ENCODE peak calls at places on chromosomes 1 and 21, in six cellular contexts. L, V, X, M, S and A are unnamed samples.

GRCh38 chr1:26391450-26391849 is 18.9 kb upstream of the ZNF683 start:
- DNase-seq in M (peak), L (peak), X (peak), S (no peak), V (peak), A (no peak)

GRCh38 chr1:7630378-7630777 is 140.7 kb upstream of the VAMP3 start:
- DNase-seq in M (peak), S (no peak), V (no peak), L (no peak), X (no peak), A (no peak)

GRCh38 chr21:45318556-45319341 is 31.1 kb upstream of the POFUT2 start:
- DNase-seq in X (peak), L (peak), M (no peak), V (peak), S (no peak), A (no peak)

GRCh38 chr1:17611991-17612390 is 72.5 kb downstream of the ARHGEF10L start:
- DNase-seq in S (no peak), V (no peak), X (no peak), M (no peak), L (no peak), A (no peak)

GRCh38 chr1:78424720-78425119 is 66.1 kb upstream of the PTGFR start:
- DNase-seq in M (no peak), X (no peak), V (no peak), S (no peak), L (no peak), A (no peak)

GRCh38 chr1:41492341-41492848 is 7.9 kb upstream of the EDN2 start:
- DNase-seq in M (no peak), S (no peak), L (no peak), X (peak), V (no peak), A (no peak)

GRCh38 chr1:20948091-20948490 is 161.0 kb upstream of the HP1BP3 start:
- DNase-seq in S (no peak), M (no peak), L (no peak), X (no peak), V (no peak), A (no peak)

GRCh38 chr1:4734791-4735190 is 80.4 kb downstream of the AJAP1 start:
- DNase-seq in X (no peak), M (no peak), V (no peak), L (no peak), S (no peak), A (no peak)

GRCh38 chr21:45972353-45972715 is 9.2 kb upstream of the COL6A1 start:
- DNase-seq in M (peak), V (no peak), S (no peak), X (no peak), L (no peak), A (no peak)

GRCh38 chr1:208569181-208569580 is 325.0 kb upstream of the PLXNA2 start:
- DNase-seq in L (no peak), X (no peak), M (no peak), S (no peak), V (no peak), A (no peak)

GRCh38 chr1:237016626-237017025 is 12.4 kb upstream of the MT1HL1 start:
- DNase-seq in M (no peak), S (no peak), V (no peak), L (no peak), X (no peak), A (no peak)

GRCh38 chr1:100358210-100358609 is 5.9 kb downstream of the CDC14A start:
- DNase-seq in L (no peak), S (no peak), X (no peak), M (peak), V (no peak), A (no peak)

GRCh38 chr21:44441581-44442265 is 13.6 kb upstream of the LRRC3 start:
- DNase-seq in S (no peak), V (no peak), L (no peak), X (no peak), M (no peak), A (no peak)

GRCh38 chr1:54681396-54681795 is 34.3 kb upstream of the TTC4 start:
- DNase-seq in S (no peak), V (no peak), M (peak), L (no peak), X (no peak), A (no peak)

GRCh38 chr21:45982256-45982757 is 737 bp downstream of the COL6A1 start:
- DNase-seq in V (no peak), L (no peak), M (peak), X (no peak), S (no peak), A (no peak)

GRCh38 chr1:172793823-172794222 is 134.9 kb downstream of the FASLG start:
- DNase-seq in L (no peak), M (no peak), S (no peak), X (no peak), V (no peak), A (no peak)

GRCh38 chr1:159208460-159208825 is 3.8 kb downstream of the ACKR1 start:
- DNase-seq in V (no peak), M (no peak), L (no peak), X (no peak), S (no peak), A (no peak)

GRCh38 chr1:26177182-26177684 is at the start of gene CNKSR1:
- DNase-seq in V (peak), M (no peak), S (peak), X (no peak), L (peak), A (no peak)

GRCh38 chr1:2091611-2092604 is 41.7 kb downstream of the PRKCZ start:
- DNase-seq in V (no peak), M (no peak), L (peak), X (peak), S (no peak), A (no peak)

GRCh38 chr1:225650198-225650597 is 2.7 kb downstream of the ENAH start:
- DNase-seq in S (no peak), V (no peak), M (no peak), L (no peak), X (no peak), A (no peak)

GRCh38 chr1:83815348-83815747 is 183.6 kb downstream of the TTLL7 start:
- DNase-seq in M (no peak), L (no peak), X (no peak), S (no peak), V (no peak), A (no peak)

GRCh38 chr1:112513112-112513870 is 4.5 kb downstream of the WNT2B start:
- DNase-seq in X (no peak), M (no peak), V (no peak), S (no peak), L (no peak), A (no peak)

GRCh38 chr1:170261669-170262068 is 115.9 kb downstream of the NTMT2 start:
- DNase-seq in X (no peak), M (no peak), L (no peak), V (no peak), S (no peak), A (no peak)

GRCh38 chr1:64469121-64469520 is 808 bp upstream of the CACHD1 start:
- DNase-seq in S (no peak), L (no peak), M (no peak), X (no peak), V (no peak), A (no peak)

GRCh38 chr1:32178380-32179192 is 889 bp upstream of the TXLNA start:
- DNase-seq in L (peak), X (no peak), V (no peak), S (no peak), M (no peak), A (no peak)

GRCh38 chr1:112929979-112930378 is 26.0 kb downstream of the SLC16A1 start:
- DNase-seq in L (no peak), V (no peak), S (no peak), X (no peak), M (no peak), A (no peak)

GRCh38 chr1:243529512-243529911 is 273.7 kb downstream of the SDCCAG8 start:
- DNase-seq in L (no peak), S (no peak), M (no peak), X (no peak), V (no peak), A (no peak)

GRCh38 chr1:156652131-156652991 is 10.4 kb downstream of the BCAN start:
- DNase-seq in S (no peak), M (no peak), V (no peak), X (peak), L (no peak), A (no peak)

GRCh38 chr1:33527934-33528333 is 55.5 kb downstream of the ZSCAN20 start:
- DNase-seq in M (no peak), V (no peak), S (no peak), L (no peak), X (no peak), A (no peak)

GRCh38 chr1:160284220-160284781 is 632 bp downstream of the PEX19 start:
- DNase-seq in L (peak), V (no peak), X (peak), S (no peak), M (no peak), A (no peak)

GRCh38 chr1:224534731-224535130 is 81.4 kb upstream of the CNIH3 start:
- DNase-seq in M (no peak), X (no peak), V (no peak), S (no peak), L (no peak), A (no peak)

GRCh38 chr1:209367031-209367813 is 216.3 kb upstream of the CAMK1G start:
- DNase-seq in S (no peak), L (no peak), M (no peak), X (no peak), V (no peak), A (no peak)

GRCh38 chr1:173507847-173508209 is 30.7 kb downstream of the PRDX6 start:
- DNase-seq in M (no peak), L (no peak), V (no peak), S (no peak), X (no peak), A (peak)

GRCh38 chr1:176567190-176567794 is 104.3 kb downstream of the PAPPA2 start:
- DNase-seq in M (no peak), S (no peak), L (no peak), X (no peak), V (no peak), A (no peak)

GRCh38 chr21:37631319-37632117 is 264.9 kb downstream of the DYRK1A start:
- DNase-seq in M (no peak), X (no peak), L (no peak), S (peak), V (no peak), A (no peak)

GRCh38 chr1:224168859-224169380 is 14.1 kb upstream of the DEGS1 start:
- DNase-seq in S (no peak), L (peak), X (no peak), M (no peak), V (no peak), A (no peak)

GRCh38 chr1:30754684-30755171 is 2.8 kb downstream of the LAPTM5 start:
- DNase-seq in X (no peak), V (no peak), M (no peak), S (no peak), L (no peak), A (no peak)

GRCh38 chr1:21318714-21319159 is 28.5 kb upstream of the ECE1 start:
- DNase-seq in X (no peak), V (no peak), S (no peak), M (no peak), L (no peak), A (no peak)

GRCh38 chr1:220113136-220113695 is 19.3 kb downstream of the IARS2 start:
- DNase-seq in M (peak), L (peak), X (peak), S (no peak), V (no peak), A (no peak)
- TF ChIP-seq SIN3A in M (no peak), L (no peak), X (no peak), S (no peak), V (no peak), A (no peak)

GRCh38 chr1:117618450-117619122 is 12.7 kb downstream of the TENT5C start:
- DNase-seq in M (no peak), V (no peak), L (no peak), X (no peak), S (no peak), A (no peak)

GRCh38 chr1:117616967-117617366 is 11.1 kb downstream of the TENT5C start:
- DNase-seq in S (no peak), X (no peak), L (no peak), V (no peak), M (no peak), A (no peak)

GRCh38 chr1:117615474-117615873 is 9.6 kb downstream of the TENT5C start:
- DNase-seq in M (no peak), L (no peak), S (no peak), X (no peak), V (no peak), A (no peak)

GRCh38 chr1:117613969-117614865 is 8.4 kb downstream of the TENT5C start:
- DNase-seq in X (peak), V (no peak), S (no peak), L (no peak), M (no peak), A (no peak)

DNA sequence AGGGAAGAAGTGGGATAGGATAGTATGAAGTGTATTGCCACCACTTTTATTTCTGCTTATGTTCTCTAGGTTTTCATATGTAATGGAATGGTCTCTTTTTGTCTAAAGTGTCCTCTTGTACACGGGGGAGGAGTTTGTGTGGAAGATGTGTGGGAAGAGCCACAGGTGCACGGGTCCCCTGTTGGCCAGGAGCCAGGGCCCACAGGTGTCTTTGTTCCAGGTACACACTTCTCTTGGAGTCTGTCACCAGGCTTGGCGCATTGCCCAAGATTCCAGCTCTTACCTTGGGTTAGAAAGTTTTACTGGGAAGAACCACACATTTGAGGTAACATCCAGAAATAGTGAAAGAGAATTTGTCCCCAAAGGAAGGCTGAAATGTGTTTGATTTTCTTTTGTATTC is 10.5 kb downstream of the TENT5C start:
- DNase-seq in V (no peak), L (no peak), M (no peak), X (no peak), S (no peak), A (no peak)
- TF ChIP-seq SIN3A in V (no peak), L (no peak), M (no peak), X (no peak), S (no peak), A (no peak)

GRCh38 chr1:180369061-180369460 is 133.3 kb downstream of the ACBD6 start:
- DNase-seq in M (no peak), L (no peak), V (no peak), S (no peak), X (no peak), A (no peak)
- TF ChIP-seq SIN3A in M (no peak), L (no peak), V (no peak), S (no peak), X (no peak), A (no peak)

GRCh38 chr1:35894183-35894582 is 11.2 kb downstream of the AGO1 start:
- DNase-seq in L (no peak), V (no peak), S (no peak), X (peak), M (no peak), A (no peak)
- TF ChIP-seq SIN3A in L (no peak), V (no peak), S (no peak), X (no peak), M (no peak), A (no peak)

GRCh38 chr1:241387216-241387615 is 30.2 kb upstream of the RGS7 start:
- DNase-seq in M (no peak), L (no peak), V (no peak), X (no peak), S (no peak), A (no peak)
- TF ChIP-seq SIN3A in M (no peak), L (no peak), V (no peak), X (no peak), S (no peak), A (no peak)

DNA sequence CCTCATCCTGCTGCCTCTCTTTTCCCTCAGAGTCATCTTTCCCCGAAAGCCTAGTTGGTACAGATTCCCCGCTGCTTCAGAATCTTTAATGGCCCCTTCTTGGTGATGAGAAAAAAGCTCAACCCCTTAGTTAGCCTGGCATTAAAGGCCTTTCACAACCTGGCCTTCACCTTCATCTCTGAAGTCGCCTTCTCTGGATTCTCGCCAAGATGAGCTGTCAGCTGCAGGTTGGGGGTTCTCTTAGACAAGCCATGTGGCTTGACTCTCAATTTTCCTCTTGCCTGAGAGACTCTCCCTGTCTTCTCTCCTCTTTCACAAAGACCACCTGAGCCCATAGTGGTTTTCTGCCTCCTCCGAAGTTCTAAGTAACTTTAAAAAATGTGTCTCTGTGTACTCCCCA is 15.5 kb upstream of the DISC1 start:
- DNase-seq in X (no peak), L (no peak), S (no peak), M (no peak), V (no peak), A (no peak)
- TF ChIP-seq SIN3A in X (no peak), L (no peak), S (no peak), M (no peak), V (no peak), A (no peak)

GRCh38 chr21:25127007-25127406 is 480.3 kb downstream of the MRPL39 start:
- DNase-seq in X (no peak), L (no peak), V (no peak), M (no peak), S (no peak), A (no peak)
- TF ChIP-seq SIN3A in X (no peak), L (no peak), V (no peak), M (no peak), S (no peak), A (no peak)